ENCODE peak calls at places on chromosomes 1 and 21, in six cellular contexts. W, B, E, X, U and O are unnamed samples.

GRCh38 chr21:8988696-8989095 is 1532.7 kb upstream of the TPTE start:
- DNase-seq in E (peak), U (no peak), W (peak), B (no peak), X (no peak), O (no peak)

GRCh38 chr1:175269151-175269550 is 76.6 kb upstream of the KIAA0040 start:
- DNase-seq in X (no peak), E (no peak), U (no peak), W (no peak), B (no peak), O (no peak)

GRCh38 chr1:151978910-151979309 is 14.7 kb downstream of the S100A10 start:
- DNase-seq in U (no peak), E (no peak), W (no peak), B (no peak), X (no peak), O (no peak)

GRCh38 chr1:102861247-102861646 is 247.1 kb downstream of the COL11A1 start:
- DNase-seq in W (no peak), U (no peak), E (no peak), X (no peak), B (no peak), O (no peak)

GRCh38 chr1:79090985-79091384 is 84.5 kb upstream of the ADGRL4 start:
- DNase-seq in X (no peak), B (no peak), E (no peak), U (no peak), W (no peak), O (no peak)

GRCh38 chr1:118254483-118254882 is 69.5 kb upstream of the SPAG17 start:
- DNase-seq in U (no peak), B (no peak), X (no peak), E (no peak), W (no peak), O (no peak)

GRCh38 chr21:42218836-42219605 is at the start of gene ABCG1:
- DNase-seq in B (no peak), W (no peak), U (peak), E (peak), X (peak), O (peak)

GRCh38 chr1:198880397-198880796 is 241.6 kb downstream of the PTPRC start:
- DNase-seq in U (no peak), X (no peak), B (no peak), W (no peak), E (no peak), O (no peak)

DNA sequence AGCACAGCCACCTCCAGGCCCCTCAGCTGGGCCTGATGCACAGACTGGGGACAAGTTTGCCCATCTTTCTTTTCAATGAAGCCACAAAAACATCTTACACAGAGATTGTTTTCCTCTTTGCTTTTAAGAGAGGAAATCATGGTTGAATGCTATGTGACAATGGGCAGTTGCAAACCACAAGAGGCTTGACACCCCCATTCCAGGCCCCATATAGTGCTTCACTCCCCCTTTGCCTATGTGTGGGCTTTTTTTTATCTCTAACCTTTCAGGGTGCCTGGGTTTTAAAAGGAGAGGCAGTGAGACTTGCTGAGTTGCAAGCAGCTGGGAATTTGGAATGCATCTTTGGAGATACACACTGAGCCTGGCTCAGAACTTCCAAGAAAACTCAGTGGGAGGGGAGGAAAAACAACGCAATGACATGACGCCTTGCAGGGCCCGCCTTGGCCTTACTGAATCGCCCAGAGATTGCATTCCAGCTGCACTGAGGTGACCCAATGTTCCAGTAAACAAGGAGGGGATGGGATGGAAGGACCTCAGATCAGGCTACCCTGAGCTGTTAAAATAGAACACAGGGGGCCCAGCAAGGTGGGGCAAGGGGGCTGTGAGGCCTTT is 145.2 kb upstream of the ZNF648 start:
- DNase-seq in W (no peak), U (no peak), B (no peak), X (no peak), E (no peak), O (no peak)
- TF ChIP-seq CTCF in W (no peak), U (no peak), B (no peak), X (no peak), E (no peak), O (no peak)

GRCh38 chr1:52633291-52633754 is 355 bp downstream of the SHISAL2A start:
- DNase-seq in X (no peak), W (no peak), U (peak), B (peak), E (peak), O (no peak)

GRCh38 chr1:52632732-52633290 is at the start of gene SHISAL2A:
- DNase-seq in X (no peak), E (peak), B (peak), W (no peak), U (peak), O (peak)

GRCh38 chr1:52634111-52634510 is 1.1 kb downstream of the SHISAL2A start:
- DNase-seq in B (no peak), X (no peak), W (no peak), U (no peak), E (no peak), O (no peak)

GRCh38 chr1:52629667-52630066 is 3.3 kb upstream of the SHISAL2A start:
- DNase-seq in U (no peak), W (no peak), B (no peak), X (no peak), E (no peak), O (no peak)

DNA sequence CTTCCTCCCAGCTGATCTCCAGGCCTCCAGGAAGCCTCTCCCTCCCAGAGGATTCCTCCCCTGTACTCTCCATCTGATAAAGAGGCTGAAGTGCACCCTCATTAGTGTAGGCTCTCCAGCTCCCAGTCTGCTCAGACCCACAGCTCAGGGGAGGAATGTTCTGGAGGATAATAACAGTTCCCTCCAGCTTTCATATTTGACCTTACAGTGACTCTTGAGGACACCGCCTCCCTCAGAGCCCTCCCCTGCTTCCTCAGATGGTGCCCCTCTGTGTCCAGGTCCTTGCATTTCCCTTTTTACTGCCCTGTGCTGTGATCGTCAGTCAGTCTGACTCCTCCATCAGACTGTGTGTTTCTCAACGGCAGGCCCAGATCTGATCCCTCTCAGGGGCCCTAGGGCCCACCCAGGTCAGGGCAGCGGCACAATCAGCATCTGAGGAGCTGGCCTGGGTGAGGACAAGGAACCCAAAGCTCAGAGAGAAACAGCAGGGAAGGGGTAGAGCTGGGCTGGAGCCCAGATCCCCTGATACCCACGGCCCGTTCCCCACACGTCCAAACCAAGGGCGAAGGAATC is 1.1 kb upstream of the SHISAL2A start:
- DNase-seq in X (no peak), B (no peak), W (no peak), U (no peak), E (no peak), O (no peak)
- TF ChIP-seq CTCF in X (no peak), B (no peak), W (no peak), U (no peak), E (no peak), O (no peak)

GRCh38 chr1:160082487-160082886 is 1.1 kb downstream of the KCNJ9 start:
- DNase-seq in W (no peak), B (no peak), X (no peak), E (no peak), U (no peak), O (no peak)

GRCh38 chr1:160083968-160084770 is 2.8 kb downstream of the KCNJ9 start:
- DNase-seq in W (peak), B (peak), U (peak), E (peak), X (no peak), O (peak)

GRCh38 chr1:160081261-160081936 is at the start of gene KCNJ9:
- DNase-seq in X (no peak), W (no peak), B (no peak), E (no peak), U (no peak), O (no peak)

GRCh38 chr1:160084771-160085321 is 3.5 kb downstream of the KCNJ9 start:
- DNase-seq in X (no peak), B (no peak), E (no peak), W (no peak), U (no peak), O (no peak)

DNA sequence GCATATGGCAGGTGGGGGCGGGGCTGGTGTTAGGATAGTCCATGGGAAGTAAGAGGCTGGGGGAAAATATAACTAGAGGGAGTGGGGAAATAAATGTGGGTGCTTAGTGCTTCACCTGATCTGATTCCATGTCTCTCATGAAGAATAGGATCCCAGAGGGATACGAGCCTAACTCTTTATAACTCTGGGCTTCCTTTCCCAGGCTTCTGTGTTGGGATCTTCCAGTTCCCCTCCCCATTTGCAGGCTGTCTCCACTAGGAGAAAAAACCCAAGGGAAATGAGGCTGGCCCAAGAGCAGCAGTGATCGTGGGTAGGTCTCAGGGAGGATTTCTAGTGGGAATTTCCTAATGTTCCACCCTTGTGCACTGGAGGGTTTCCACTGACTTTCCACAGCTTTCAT is 1.6 kb downstream of the KCNJ9 start:
- DNase-seq in E (no peak), W (no peak), B (no peak), U (no peak), X (no peak), O (no peak)
- TF ChIP-seq CTCF in E (no peak), W (no peak), B (no peak), U (no peak), X (no peak), O (no peak)

GRCh38 chr1:157751283-157751682 is 25.6 kb downstream of the FCRL2 start:
- DNase-seq in E (no peak), U (no peak), W (no peak), B (no peak), X (no peak), O (no peak)
- TF ChIP-seq CTCF in E (no peak), U (no peak), W (no peak), B (peak), X (peak), O (no peak)

GRCh38 chr1:230109871-230110667 is 43.0 kb downstream of the GALNT2 start:
- DNase-seq in B (no peak), X (peak), W (no peak), E (no peak), U (no peak), O (peak)
- TF ChIP-seq CTCF in B (no peak), X (peak), W (no peak), E (no peak), U (no peak), O (peak)

GRCh38 chr1:40783001-40783905 is at the start of gene KCNQ4:
- DNase-seq in E (peak), X (no peak), U (peak), B (peak), W (no peak), O (peak)

GRCh38 chr1:40780678-40781613 is 2.6 kb upstream of the KCNQ4 start:
- DNase-seq in W (no peak), E (no peak), X (no peak), B (no peak), U (no peak), O (no peak)

GRCh38 chr1:40781614-40781971 is 2.0 kb upstream of the KCNQ4 start:
- DNase-seq in E (no peak), B (no peak), U (no peak), X (no peak), W (no peak), O (no peak)

GRCh38 chr1:40784141-40784770 is 669 bp downstream of the KCNQ4 start:
- DNase-seq in B (no peak), W (no peak), X (no peak), E (peak), U (peak), O (peak)

GRCh38 chr1:40782371-40782956 is 1.1 kb upstream of the KCNQ4 start:
- DNase-seq in B (no peak), X (no peak), U (peak), E (peak), W (no peak), O (no peak)
- TF ChIP-seq CTCF in B (peak), X (peak), U (peak), E (no peak), W (no peak), O (no peak)

GRCh38 chr1:31643976-31644559 is 608 bp downstream of the PEF1 start:
- DNase-seq in X (no peak), W (no peak), U (no peak), B (no peak), E (no peak), O (no peak)

GRCh38 chr1:31646259-31646960 is 1.7 kb upstream of the PEF1 start:
- DNase-seq in X (no peak), W (no peak), U (no peak), E (no peak), B (no peak), O (no peak)

GRCh38 chr1:31645274-31645568 is 545 bp upstream of the PEF1 start:
- DNase-seq in X (no peak), U (no peak), W (no peak), E (peak), B (no peak), O (no peak)

GRCh38 chr1:31642897-31643296 is 1.8 kb downstream of the PEF1 start:
- DNase-seq in B (no peak), U (no peak), W (no peak), X (no peak), E (no peak), O (no peak)

DNA sequence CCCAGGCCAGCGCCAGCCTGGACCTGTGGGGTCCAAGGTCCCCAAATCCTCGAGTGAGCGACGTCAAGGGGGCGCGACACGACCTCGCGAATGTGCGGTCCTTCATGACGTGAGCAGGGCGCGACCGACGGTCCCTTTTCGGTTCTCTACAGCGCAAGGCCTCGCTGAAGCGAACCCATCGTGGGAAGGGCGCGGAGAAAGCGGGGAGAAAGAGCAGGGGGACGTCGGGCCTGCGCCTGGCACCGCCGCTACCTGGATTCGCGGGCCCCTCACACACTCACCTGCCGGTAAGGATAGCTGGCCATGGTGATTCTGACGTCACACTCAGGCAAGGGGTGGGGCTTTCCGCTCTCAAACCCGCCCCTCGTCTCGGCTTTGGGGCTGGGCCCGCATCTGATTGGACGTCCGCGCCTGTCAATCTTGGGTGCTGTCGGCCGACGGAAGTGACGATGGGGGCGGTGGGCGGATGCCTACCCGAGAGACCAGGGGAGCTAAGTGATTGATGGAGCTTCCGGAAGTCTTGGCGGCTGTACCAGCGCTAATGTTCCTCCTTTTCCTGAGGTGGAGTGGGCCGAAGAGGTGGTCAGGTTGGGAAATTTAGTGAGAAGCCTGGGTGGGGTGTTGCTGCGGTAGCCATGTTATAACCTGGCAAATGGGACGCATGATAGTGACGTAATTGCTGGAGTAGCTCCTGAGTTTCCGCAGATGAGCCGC is at the start of gene PEF1:
- DNase-seq in X (peak), W (peak), U (peak), E (peak), B (peak), O (peak)
- TF ChIP-seq CTCF in X (no peak), W (no peak), U (no peak), E (no peak), B (no peak), O (no peak)

GRCh38 chr1:57844382-57844980 is 420.6 kb upstream of the DAB1 start:
- DNase-seq in W (no peak), E (no peak), B (no peak), U (no peak), X (no peak), O (no peak)
- TF ChIP-seq CTCF in W (no peak), E (no peak), B (no peak), U (no peak), X (no peak), O (no peak)

DNA sequence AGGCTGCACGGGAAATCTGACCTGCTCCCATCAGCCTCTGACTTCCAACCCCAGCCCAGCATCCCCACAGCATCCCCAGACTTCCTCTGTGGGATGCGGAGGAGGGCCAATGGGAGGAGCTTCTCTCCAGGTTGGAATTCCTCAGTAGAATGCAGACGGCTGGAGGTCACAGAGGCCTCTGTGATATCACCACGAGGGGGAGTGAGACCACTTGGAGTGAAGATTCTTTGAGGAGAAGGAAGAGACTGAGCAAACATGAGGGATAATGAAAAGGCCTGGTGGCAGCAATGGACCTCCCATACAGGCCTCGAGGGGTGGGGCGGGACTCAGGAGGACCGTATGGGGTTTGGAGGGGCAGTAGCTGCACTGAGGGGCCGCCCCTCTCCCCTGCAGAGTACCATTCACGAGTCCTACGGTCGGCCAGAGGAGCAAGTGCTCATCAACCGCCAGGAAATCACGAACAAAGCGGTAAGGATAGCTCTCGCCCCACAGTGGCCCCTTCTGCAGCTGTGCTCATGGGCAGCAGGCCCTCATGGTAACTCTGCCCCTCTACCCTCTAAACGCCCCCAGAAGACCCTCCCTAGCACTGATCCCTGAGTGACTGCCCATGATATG is at the start of gene CATSPER4:
- DNase-seq in E (peak), B (no peak), W (peak), X (peak), U (peak), O (no peak)
- TF ChIP-seq CTCF in E (no peak), B (peak), W (no peak), X (peak), U (peak), O (no peak)

DNA sequence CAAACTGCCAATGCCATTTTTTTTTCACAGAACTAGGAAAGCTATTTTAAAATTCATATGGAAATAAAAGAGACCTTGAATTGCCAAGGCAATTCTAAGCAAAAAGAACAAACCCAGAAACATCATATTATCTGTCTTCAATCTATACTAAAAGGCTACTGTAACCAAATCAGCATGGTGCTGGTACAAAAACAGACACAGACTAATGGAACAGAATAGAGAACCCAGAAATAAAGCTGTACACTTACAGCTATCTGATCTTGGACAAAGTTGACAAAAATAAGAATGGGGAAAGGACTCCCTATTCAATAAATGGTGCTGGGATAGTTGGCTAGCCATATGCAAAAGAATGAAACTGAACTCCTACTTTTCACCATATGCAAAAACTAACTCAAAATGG is 50.5 kb downstream of the RGS4 start:
- DNase-seq in X (no peak), E (no peak), U (no peak), B (no peak), W (no peak), O (no peak)
- TF ChIP-seq CTCF in X (no peak), E (no peak), U (no peak), B (no peak), W (no peak), O (no peak)